ENCODE peak calls at places on chromosomes 12 and 14, in seven cellular contexts. One of them, this sample, is unnamed.

GRCh38 chr14:36857136-36857535 is 195.5 kb downstream of the PAX9 start:
- DNase-seq in right lobe of liver: no peak
- DNase-seq in psoas muscle: no peak
- DNase-seq in stomach: no peak
- DNase-seq in left ventricle myocardium inferior: no peak
- DNase-seq in PC-3: no peak
- DNase-seq in CD8-positive, alpha-beta T cell: no peak
- DNase-seq in this sample: no peak

GRCh38 chr12:93178154-93178878 is 199.4 kb upstream of the NUDT4 start:
- DNase-seq in right lobe of liver: no peak
- DNase-seq in PC-3: no peak
- DNase-seq in psoas muscle: no peak
- DNase-seq in CD8-positive, alpha-beta T cell: no peak
- DNase-seq in left ventricle myocardium inferior: no peak
- DNase-seq in stomach: no peak
- DNase-seq in this sample: no peak

GRCh38 chr12:54701940-54702592 is 53.9 kb upstream of the DCD start:
- DNase-seq in CD8-positive, alpha-beta T cell: no peak
- DNase-seq in PC-3: peak; percentile 61
- DNase-seq in stomach: no peak
- DNase-seq in psoas muscle: no peak
- DNase-seq in left ventricle myocardium inferior: no peak
- DNase-seq in right lobe of liver: no peak
- DNase-seq in this sample: no peak

GRCh38 chr12:113224955-113225354 is 3.7 kb downstream of the TPCN1 start:
- DNase-seq in PC-3: no peak
- DNase-seq in CD8-positive, alpha-beta T cell: no peak
- DNase-seq in right lobe of liver: no peak
- DNase-seq in stomach: no peak
- DNase-seq in left ventricle myocardium inferior: no peak
- DNase-seq in psoas muscle: no peak
- DNase-seq in this sample: no peak

GRCh38 chr12:106113042-106113441 is 25.7 kb downstream of the NUAK1 start:
- DNase-seq in left ventricle myocardium inferior: no peak
- DNase-seq in psoas muscle: no peak
- DNase-seq in CD8-positive, alpha-beta T cell: no peak
- DNase-seq in right lobe of liver: no peak
- DNase-seq in stomach: no peak
- DNase-seq in PC-3: peak; percentile 81
- DNase-seq in this sample: no peak

GRCh38 chr12:123436017-123436964 is at the start of gene RILPL2:
- DNase-seq in left ventricle myocardium inferior: peak; percentile 87
- DNase-seq in right lobe of liver: peak; percentile 95
- DNase-seq in stomach: peak; percentile 91
- DNase-seq in PC-3: peak; percentile 64
- DNase-seq in psoas muscle: peak; percentile 94
- DNase-seq in CD8-positive, alpha-beta T cell: peak; percentile 88
- DNase-seq in this sample: peak; percentile 91

GRCh38 chr12:25769076-25769945 is 189.2 kb upstream of the RASSF8 start:
- DNase-seq in CD8-positive, alpha-beta T cell: no peak
- DNase-seq in right lobe of liver: no peak
- DNase-seq in PC-3: peak; percentile 92
- DNase-seq in psoas muscle: no peak
- DNase-seq in left ventricle myocardium inferior: no peak
- DNase-seq in stomach: no peak
- DNase-seq in this sample: no peak

GRCh38 chr12:67727652-67728295 is 79.2 kb downstream of the DYRK2 start:
- DNase-seq in right lobe of liver: no peak
- DNase-seq in left ventricle myocardium inferior: no peak
- DNase-seq in CD8-positive, alpha-beta T cell: no peak
- DNase-seq in PC-3: no peak
- DNase-seq in psoas muscle: no peak
- DNase-seq in stomach: no peak
- DNase-seq in this sample: no peak

GRCh38 chr12:11725616-11726015 is 76.1 kb downstream of the ETV6 start:
- DNase-seq in CD8-positive, alpha-beta T cell: no peak
- DNase-seq in stomach: no peak
- DNase-seq in right lobe of liver: no peak
- DNase-seq in PC-3: no peak
- DNase-seq in left ventricle myocardium inferior: no peak
- DNase-seq in psoas muscle: no peak
- DNase-seq in this sample: no peak

GRCh38 chr12:107229827-107230226 is 136.5 kb upstream of the CRY1 start:
- DNase-seq in psoas muscle: no peak
- DNase-seq in right lobe of liver: no peak
- DNase-seq in CD8-positive, alpha-beta T cell: no peak
- DNase-seq in left ventricle myocardium inferior: no peak
- DNase-seq in PC-3: no peak
- DNase-seq in stomach: no peak
- DNase-seq in this sample: no peak

GRCh38 chr12:107225626-107226025 is 132.3 kb upstream of the CRY1 start:
- DNase-seq in right lobe of liver: no peak
- DNase-seq in left ventricle myocardium inferior: no peak
- DNase-seq in CD8-positive, alpha-beta T cell: no peak
- DNase-seq in psoas muscle: no peak
- DNase-seq in PC-3: peak; percentile 25
- DNase-seq in stomach: no peak
- DNase-seq in this sample: no peak

GRCh38 chr12:107231269-107231668 is 137.9 kb upstream of the CRY1 start:
- DNase-seq in stomach: no peak
- DNase-seq in PC-3: no peak
- DNase-seq in left ventricle myocardium inferior: no peak
- DNase-seq in psoas muscle: no peak
- DNase-seq in right lobe of liver: no peak
- DNase-seq in CD8-positive, alpha-beta T cell: no peak
- DNase-seq in this sample: no peak

GRCh38 chr12:107223816-107224215 is 130.5 kb upstream of the CRY1 start:
- DNase-seq in stomach: no peak
- DNase-seq in right lobe of liver: no peak
- DNase-seq in left ventricle myocardium inferior: no peak
- DNase-seq in CD8-positive, alpha-beta T cell: no peak
- DNase-seq in PC-3: peak; percentile 20
- DNase-seq in psoas muscle: no peak
- DNase-seq in this sample: no peak

GRCh38 chr12:107228076-107228475 is 134.7 kb upstream of the CRY1 start:
- DNase-seq in right lobe of liver: no peak
- DNase-seq in CD8-positive, alpha-beta T cell: no peak
- DNase-seq in PC-3: no peak
- DNase-seq in left ventricle myocardium inferior: no peak
- DNase-seq in psoas muscle: no peak
- DNase-seq in stomach: no peak
- DNase-seq in this sample: no peak
- H3K4me3 ChIP-seq in right lobe of liver: no peak overlapping the region
- H3K4me3 ChIP-seq in CD8-positive, alpha-beta T cell: no peak overlapping the region
- H3K4me3 ChIP-seq in PC-3: no peak overlapping the region
- H3K4me3 ChIP-seq in left ventricle myocardium inferior: no peak overlapping the region
- H3K4me3 ChIP-seq in psoas muscle: no peak overlapping the region
- H3K4me3 ChIP-seq in stomach: no peak overlapping the region
- H3K4me3 ChIP-seq in this sample: no peak overlapping the region

GRCh38 chr12:46680506-46680905 is 145.3 kb downstream of the SLC38A4 start:
- DNase-seq in PC-3: no peak
- DNase-seq in left ventricle myocardium inferior: no peak
- DNase-seq in CD8-positive, alpha-beta T cell: no peak
- DNase-seq in psoas muscle: no peak
- DNase-seq in stomach: no peak
- DNase-seq in right lobe of liver: no peak
- DNase-seq in this sample: no peak
- TF ChIP-seq CTCF in PC-3: no peak
- TF ChIP-seq CTCF in left ventricle myocardium inferior: no peak
- TF ChIP-seq CTCF in CD8-positive, alpha-beta T cell: no peak
- TF ChIP-seq CTCF in psoas muscle: no peak
- TF ChIP-seq CTCF in stomach: no peak
- TF ChIP-seq CTCF in right lobe of liver: no peak
- TF ChIP-seq CTCF in this sample: no peak

DNA sequence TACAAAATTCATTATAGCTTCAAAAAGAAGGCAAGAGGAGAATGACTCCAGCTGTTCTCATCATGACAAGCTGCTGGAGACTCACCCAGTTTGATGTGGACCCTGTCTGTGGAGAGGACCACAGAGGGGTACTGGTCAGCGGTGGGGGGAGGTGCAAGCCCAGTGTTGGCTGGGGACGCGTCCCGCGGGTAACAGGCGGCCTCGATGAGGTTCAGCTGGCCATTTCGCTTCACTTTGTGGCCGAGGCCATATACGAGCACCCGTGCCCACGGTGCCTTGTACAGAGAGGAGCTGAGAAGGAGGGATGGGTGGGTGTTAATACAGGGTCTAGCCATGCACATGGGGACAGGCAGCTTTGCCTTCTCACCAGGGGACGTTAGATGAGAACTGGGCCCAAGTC is 67.1 kb downstream of the TRAFD1 start:
- DNase-seq in stomach: no peak
- DNase-seq in CD8-positive, alpha-beta T cell: no peak
- DNase-seq in right lobe of liver: no peak
- DNase-seq in left ventricle myocardium inferior: no peak
- DNase-seq in PC-3: no peak
- DNase-seq in psoas muscle: no peak
- DNase-seq in this sample: no peak
- H3K36me3 ChIP-seq in stomach: peaks cover 48% of the 10 kb centered on the region
- H3K36me3 ChIP-seq in CD8-positive, alpha-beta T cell: peaks cover 10% of the 10 kb centered on the region
- H3K36me3 ChIP-seq in right lobe of liver: peaks cover 33% of the 10 kb centered on the region
- H3K36me3 ChIP-seq in left ventricle myocardium inferior: peaks cover 83% of the 10 kb centered on the region
- H3K36me3 ChIP-seq in PC-3: peaks cover 7% of the 10 kb centered on the region
- H3K36me3 ChIP-seq in psoas muscle: peaks cover 98% of the 10 kb centered on the region
- H3K36me3 ChIP-seq in this sample: peaks cover 40% of the 10 kb centered on the region

GRCh38 chr12:39616251-39616650 is 3.4 kb downstream of the ABCD2 start:
- DNase-seq in left ventricle myocardium inferior: no peak
- DNase-seq in right lobe of liver: no peak
- DNase-seq in stomach: no peak
- DNase-seq in psoas muscle: no peak
- DNase-seq in PC-3: no peak
- DNase-seq in CD8-positive, alpha-beta T cell: no peak
- DNase-seq in this sample: no peak
- H3K4me3 ChIP-seq in left ventricle myocardium inferior: peak overlapping the region; percentile 68
- H3K4me3 ChIP-seq in right lobe of liver: no peak overlapping the region
- H3K4me3 ChIP-seq in stomach: no peak overlapping the region
- H3K4me3 ChIP-seq in psoas muscle: no peak overlapping the region
- H3K4me3 ChIP-seq in PC-3: no peak overlapping the region
- H3K4me3 ChIP-seq in CD8-positive, alpha-beta T cell: peak overlapping the region; percentile 41
- H3K4me3 ChIP-seq in this sample: no peak overlapping the region

GRCh38 chr12:108562348-108563134 is at the start of gene ISCU:
- DNase-seq in right lobe of liver: peak; percentile 99
- DNase-seq in stomach: peak; percentile 98
- DNase-seq in psoas muscle: peak; percentile 99
- DNase-seq in PC-3: peak; percentile 99
- DNase-seq in CD8-positive, alpha-beta T cell: peak; percentile 100
- DNase-seq in left ventricle myocardium inferior: peak; percentile 97
- DNase-seq in this sample: peak; percentile 97
- TF ChIP-seq CTCF in right lobe of liver: no peak
- TF ChIP-seq CTCF in stomach: no peak
- TF ChIP-seq CTCF in psoas muscle: no peak
- TF ChIP-seq CTCF in PC-3: no peak
- TF ChIP-seq CTCF in CD8-positive, alpha-beta T cell: no peak
- TF ChIP-seq CTCF in left ventricle myocardium inferior: no peak
- TF ChIP-seq CTCF in this sample: no peak

DNA sequence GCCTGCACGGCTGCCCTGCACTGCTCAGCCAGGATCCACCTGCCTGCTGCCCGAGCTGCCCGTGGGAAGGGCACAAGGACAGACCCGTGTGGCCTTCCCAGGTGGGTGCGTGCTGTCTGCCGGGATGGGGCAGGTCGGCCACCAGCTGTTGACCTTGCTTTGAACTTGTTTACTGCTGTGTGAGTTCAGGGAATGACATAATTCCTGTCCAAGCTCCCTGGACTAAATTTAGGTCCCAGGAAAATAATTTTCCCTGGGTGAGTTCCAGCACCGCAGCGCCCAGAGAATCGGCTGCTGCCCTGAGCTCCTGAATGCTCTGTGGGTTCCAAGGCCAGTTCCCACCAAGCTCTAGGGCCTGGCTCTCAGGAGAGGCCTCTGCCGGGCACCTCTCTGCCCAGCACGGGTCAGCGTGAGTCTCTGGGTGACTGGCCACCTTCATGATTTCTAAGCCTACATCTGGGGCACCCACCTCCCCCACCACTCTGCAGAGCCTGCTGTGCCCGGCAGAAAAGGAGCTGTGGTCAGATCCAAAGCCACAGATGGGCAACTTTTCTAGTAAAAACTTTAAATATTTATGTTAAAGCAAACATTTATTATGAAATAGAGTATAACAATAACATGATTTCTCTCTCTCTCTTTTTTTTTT is 27.2 kb upstream of the MLXIP start:
- DNase-seq in left ventricle myocardium inferior: peak; percentile 56
- DNase-seq in stomach: no peak
- DNase-seq in PC-3: no peak
- DNase-seq in CD8-positive, alpha-beta T cell: no peak
- DNase-seq in right lobe of liver: peak; percentile 91
- DNase-seq in psoas muscle: peak; percentile 78
- DNase-seq in this sample: no peak
- H3K36me3 ChIP-seq in left ventricle myocardium inferior: peaks cover 27% of the 10 kb centered on the region
- H3K36me3 ChIP-seq in stomach: no peaks in the 10 kb centered on the region
- H3K36me3 ChIP-seq in PC-3: peaks cover 20% of the 10 kb centered on the region
- H3K36me3 ChIP-seq in CD8-positive, alpha-beta T cell: no peaks in the 10 kb centered on the region
- H3K36me3 ChIP-seq in right lobe of liver: no peaks in the 10 kb centered on the region
- H3K36me3 ChIP-seq in psoas muscle: peaks cover 12% of the 10 kb centered on the region
- H3K36me3 ChIP-seq in this sample: peaks cover 5% of the 10 kb centered on the region

GRCh38 chr14:96710060-96710636 is 87.0 kb upstream of the VRK1 start:
- DNase-seq in right lobe of liver: no peak
- DNase-seq in left ventricle myocardium inferior: no peak
- DNase-seq in stomach: no peak
- DNase-seq in PC-3: no peak
- DNase-seq in psoas muscle: no peak
- DNase-seq in CD8-positive, alpha-beta T cell: no peak
- DNase-seq in this sample: no peak
- H3K4me3 ChIP-seq in right lobe of liver: no peak overlapping the region
- H3K4me3 ChIP-seq in left ventricle myocardium inferior: no peak overlapping the region
- H3K4me3 ChIP-seq in stomach: no peak overlapping the region
- H3K4me3 ChIP-seq in PC-3: no peak overlapping the region
- H3K4me3 ChIP-seq in psoas muscle: no peak overlapping the region
- H3K4me3 ChIP-seq in CD8-positive, alpha-beta T cell: no peak overlapping the region
- H3K4me3 ChIP-seq in this sample: no peak overlapping the region

GRCh38 chr14:74135386-74135785 is 50.6 kb downstream of the LIN52 start:
- DNase-seq in psoas muscle: no peak
- DNase-seq in left ventricle myocardium inferior: no peak
- DNase-seq in stomach: no peak
- DNase-seq in right lobe of liver: no peak
- DNase-seq in CD8-positive, alpha-beta T cell: no peak
- DNase-seq in PC-3: no peak
- DNase-seq in this sample: no peak

GRCh38 chr14:74140374-74140850 is 55.7 kb downstream of the LIN52 start:
- DNase-seq in left ventricle myocardium inferior: peak; percentile 78
- DNase-seq in psoas muscle: peak; percentile 89
- DNase-seq in right lobe of liver: peak; percentile 93
- DNase-seq in PC-3: no peak
- DNase-seq in CD8-positive, alpha-beta T cell: no peak
- DNase-seq in stomach: no peak
- DNase-seq in this sample: peak; percentile 74

GRCh38 chr14:74133833-74134481 is 49.2 kb downstream of the LIN52 start:
- DNase-seq in left ventricle myocardium inferior: no peak
- DNase-seq in psoas muscle: no peak
- DNase-seq in PC-3: no peak
- DNase-seq in right lobe of liver: no peak
- DNase-seq in CD8-positive, alpha-beta T cell: no peak
- DNase-seq in stomach: no peak
- DNase-seq in this sample: no peak

DNA sequence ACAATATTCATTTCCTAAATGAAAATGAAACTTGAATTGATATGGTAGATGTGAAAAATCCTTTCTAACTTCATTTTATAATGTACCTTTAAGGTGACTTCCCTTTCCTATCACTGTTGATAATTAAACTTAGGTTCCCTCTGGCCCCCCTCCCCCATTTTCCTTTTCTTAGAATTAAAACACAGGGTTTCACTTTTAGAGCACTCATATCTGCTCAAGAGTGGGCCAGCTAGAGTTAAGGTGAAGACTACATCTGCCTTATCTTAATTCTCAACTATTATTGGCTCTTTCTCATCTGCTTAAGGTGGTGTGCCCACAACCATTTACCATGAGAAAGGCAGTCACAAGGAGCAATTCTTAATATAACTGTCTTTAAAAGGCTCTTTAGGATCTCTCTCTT is 49.7 kb downstream of the LIN52 start:
- DNase-seq in stomach: no peak
- DNase-seq in psoas muscle: no peak
- DNase-seq in right lobe of liver: no peak
- DNase-seq in PC-3: no peak
- DNase-seq in CD8-positive, alpha-beta T cell: no peak
- DNase-seq in left ventricle myocardium inferior: no peak
- DNase-seq in this sample: no peak
- TF ChIP-seq CTCF in stomach: no peak
- TF ChIP-seq CTCF in psoas muscle: no peak
- TF ChIP-seq CTCF in right lobe of liver: no peak
- TF ChIP-seq CTCF in PC-3: no peak
- TF ChIP-seq CTCF in CD8-positive, alpha-beta T cell: no peak
- TF ChIP-seq CTCF in left ventricle myocardium inferior: no peak
- TF ChIP-seq CTCF in this sample: no peak